ENCODE peak calls at places on chromosomes 1 and 21, in six cellular contexts. J is RWPE1, I is Calu3, U is endothelial cell, K is cardiac fibroblast, N is neural crest cell. B is an unnamed sample.

GRCh38 chr1:24109686-24110475 is 2.1 kb downstream of the MYOM3 start:
- DNase-seq in K (no peak), U (no peak), I (no peak), N (no peak), J (no peak), B (no peak)

GRCh38 chr1:22171951-22172715 is 29.2 kb upstream of the WNT4 start:
- DNase-seq in I (no peak), N (no peak), K (no peak), J (peak; percentile 62), U (no peak), B (no peak)

GRCh38 chr21:26832513-26832912 is 12.7 kb downstream of the ADAMTS1 start:
- DNase-seq in K (no peak), I (no peak), U (no peak), N (no peak), J (no peak), B (no peak)

GRCh38 chr1:26082020-26082350 is 14.6 kb upstream of the TRIM63 start:
- DNase-seq in U (no peak), K (no peak), I (no peak), N (no peak), J (no peak), B (no peak)

GRCh38 chr1:185314416-185314815 is 2.6 kb downstream of the IVNS1ABP start:
- DNase-seq in U (no peak), N (no peak), I (peak; percentile 15), J (no peak), K (peak; percentile 24), B (no peak)

GRCh38 chr1:223712856-223713494 is 636 bp downstream of the CAPN2 start:
- DNase-seq in K (no peak), I (peak; percentile 40), J (no peak), U (peak; percentile 24), N (no peak), B (peak; percentile 44)

GRCh38 chr1:41492341-41492848 is 7.9 kb upstream of the EDN2 start:
- DNase-seq in I (peak; percentile 65), J (no peak), U (peak; percentile 67), K (peak; percentile 65), N (no peak), B (no peak)

GRCh38 chr1:71908313-71908712 is 374.0 kb downstream of the NEGR1 start:
- DNase-seq in U (no peak), N (no peak), J (no peak), I (no peak), K (no peak), B (no peak)

GRCh38 chr1:220189750-220190347 is 82.4 kb downstream of the RAB3GAP2 start:
- DNase-seq in I (no peak), U (no peak), K (peak; percentile 60), N (no peak), J (peak; percentile 53), B (no peak)

GRCh38 chr1:241610056-241610815 is 29.9 kb downstream of the CHML start:
- DNase-seq in N (no peak), I (no peak), K (no peak), J (no peak), U (peak; percentile 22), B (no peak)

GRCh38 chr1:110570307-110570706 is 35.9 kb downstream of the KCNA2 start:
- DNase-seq in J (no peak), K (no peak), N (no peak), I (no peak), U (no peak), B (no peak)

GRCh38 chr21:32423320-32423719 is 10.8 kb downstream of the EVA1C start:
- DNase-seq in J (peak; percentile 29), K (peak; percentile 91), U (no peak), I (no peak), N (no peak), B (no peak)

GRCh38 chr1:14970115-14970798 is 183.3 kb upstream of the TMEM51 start:
- DNase-seq in U (no peak), I (peak; percentile 55), N (no peak), J (peak; percentile 91), K (peak; percentile 72), B (no peak)

GRCh38 chr1:33709780-33710713 is 153.8 kb upstream of the HMGB4 start:
- DNase-seq in J (no peak), K (peak; percentile 2), U (no peak), I (no peak), N (no peak), B (no peak)

GRCh38 chr1:62271932-62272728 is 47.1 kb downstream of the KANK4 start:
- DNase-seq in I (no peak), J (no peak), K (no peak), U (peak; percentile 28), N (no peak), B (no peak)

GRCh38 chr1:161989801-161990200 is 33.9 kb downstream of the OLFML2B start:
- DNase-seq in U (no peak), N (no peak), I (no peak), K (no peak), J (no peak), B (no peak)

GRCh38 chr1:11790880-11791715 is 14.7 kb downstream of the MTHFR start:
- DNase-seq in J (peak; percentile 52), N (no peak), I (peak; percentile 54), K (peak; percentile 90), U (no peak), B (no peak)

GRCh38 chr1:211474426-211474825 is 17.5 kb downstream of the RD3 start:
- DNase-seq in I (no peak), J (no peak), U (no peak), N (no peak), K (no peak), B (no peak)

GRCh38 chr1:83796409-83796808 is 202.5 kb downstream of the TTLL7 start:
- DNase-seq in U (no peak), J (no peak), K (no peak), I (no peak), N (no peak), B (no peak)

GRCh38 chr21:44300262-44300959 is 558 bp downstream of the PFKL start:
- DNase-seq in J (peak; percentile 67), N (peak; percentile 33), I (peak; percentile 67), K (peak; percentile 40), U (peak; percentile 57), B (peak; percentile 57)

GRCh38 chr1:18535391-18536210 is 54.9 kb downstream of the KLHDC7A start:
- DNase-seq in I (no peak), U (no peak), K (no peak), N (no peak), J (no peak), B (no peak)

GRCh38 chr1:228646717-228647522 is 88.4 kb upstream of the RHOU start:
- DNase-seq in J (peak; percentile 26), I (no peak), K (peak; percentile 63), U (no peak), N (no peak), B (peak; percentile 24)

GRCh38 chr1:93938461-93939145 is 29.4 kb upstream of the GCLM start:
- DNase-seq in J (no peak), K (no peak), N (no peak), I (no peak), U (no peak), B (no peak)

GRCh38 chr1:36397378-36398230 is at the start of gene LSM10:
- DNase-seq in U (peak; percentile 89), I (peak; percentile 93), J (peak; percentile 89), K (peak; percentile 94), N (peak; percentile 86), B (peak; percentile 85)

GRCh38 chr1:36401602-36402517 is 4.2 kb upstream of the LSM10 start:
- DNase-seq in J (no peak), N (no peak), I (no peak), K (no peak), U (no peak), B (no peak)

GRCh38 chr1:36400514-36400824 is 2.8 kb upstream of the LSM10 start:
- DNase-seq in N (no peak), I (no peak), J (no peak), K (no peak), U (no peak), B (no peak)

GRCh38 chr1:36398370-36398977 is 766 bp upstream of the LSM10 start:
- DNase-seq in U (no peak), I (no peak), N (no peak), K (no peak), J (no peak), B (no peak)

DNA sequence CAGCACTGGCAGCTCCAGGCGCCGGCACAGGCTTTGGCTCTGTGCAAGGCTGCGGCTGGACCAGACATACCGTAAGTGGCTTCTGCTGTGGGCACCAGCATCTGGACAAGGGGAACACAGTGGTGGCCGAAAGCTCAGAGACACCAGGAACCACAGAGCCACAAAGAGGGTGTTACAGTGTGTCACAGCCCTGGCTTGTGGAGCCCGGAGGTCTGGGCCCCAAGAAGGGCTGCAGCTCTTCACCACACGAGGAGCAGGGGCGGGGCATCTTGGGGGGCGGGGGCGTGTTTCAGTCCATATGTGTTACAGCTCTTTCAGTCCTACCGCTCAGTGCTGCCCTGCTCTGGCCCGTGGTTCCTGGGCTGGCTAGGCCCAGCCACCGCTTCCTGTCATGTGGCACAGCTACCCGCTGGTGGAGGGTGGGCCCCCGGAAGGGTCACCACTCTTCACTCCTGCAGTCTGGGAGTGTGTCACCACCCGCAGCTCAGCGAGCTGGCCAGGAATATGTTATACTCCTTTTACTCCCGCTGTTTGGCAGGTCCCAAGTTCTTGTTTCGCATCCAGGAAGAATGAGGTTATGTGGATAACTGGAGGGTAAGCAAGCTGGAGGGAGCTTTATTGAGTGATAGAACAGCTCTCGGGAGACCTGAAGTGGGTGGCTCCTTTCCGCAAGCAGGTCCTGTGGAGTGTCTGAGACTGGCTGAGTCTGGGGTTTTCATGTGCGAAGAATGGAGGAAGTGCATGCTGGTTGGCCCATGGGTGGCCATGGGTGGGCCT is 3.3 kb upstream of the LSM10 start:
- DNase-seq in U (peak; percentile 19), I (no peak), K (peak; percentile 66), N (peak; percentile 66), J (no peak), B (peak; percentile 70)
- TF ChIP-seq CTCF in U (no peak), I (no peak), K (no peak), N (no peak), J (no peak), B (no peak)

GRCh38 chr1:54510715-54511270 is 37.2 kb upstream of the ACOT11 start:
- DNase-seq in N (no peak), I (no peak), J (no peak), U (no peak), K (no peak), B (no peak)
- TF ChIP-seq CTCF in N (no peak), I (no peak), J (no peak), U (no peak), K (no peak), B (no peak)

DNA sequence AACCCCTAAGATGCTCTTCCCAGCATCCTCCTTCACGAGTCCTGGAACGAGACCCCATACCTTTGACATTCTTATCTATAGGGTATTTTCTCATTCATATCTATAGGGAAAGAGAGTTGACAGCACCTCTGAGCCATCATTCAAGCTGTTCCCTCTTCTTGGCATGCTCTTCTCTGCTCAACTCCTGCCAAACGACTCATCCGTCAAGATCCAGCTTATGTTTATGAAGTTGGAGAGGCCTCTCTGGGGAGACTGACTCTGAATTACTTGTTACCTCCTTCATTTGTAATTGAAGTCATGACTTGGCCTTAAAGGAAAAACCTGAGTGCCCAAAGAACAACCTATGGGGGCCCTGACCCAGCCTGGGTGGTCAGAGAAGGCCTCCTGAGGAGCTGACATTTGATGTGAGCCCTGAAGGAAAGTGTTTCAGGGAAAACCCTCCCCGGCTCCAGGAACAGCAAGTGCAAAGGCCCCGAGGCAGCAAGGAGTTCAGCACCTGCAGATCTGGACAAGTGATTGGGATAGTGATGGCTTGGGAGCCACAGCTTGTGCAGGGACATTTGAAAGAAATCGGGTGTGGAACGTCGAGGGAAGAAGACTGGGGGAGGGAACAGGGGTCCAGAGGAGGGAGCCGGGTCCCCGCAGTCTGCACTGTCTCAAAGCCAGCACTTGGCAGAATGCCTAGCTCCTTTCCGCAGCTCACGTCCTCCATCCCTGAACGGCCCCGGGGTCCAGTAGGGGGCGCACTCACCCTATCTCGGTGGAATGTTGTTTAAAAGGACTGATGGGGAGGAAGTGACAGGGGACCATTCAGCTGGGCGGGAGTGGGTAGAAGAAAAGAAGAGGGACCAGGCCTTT is 14.0 kb upstream of the CDA start:
- DNase-seq in I (peak; percentile 87), N (peak; percentile 72), K (peak; percentile 91), U (peak; percentile 81), J (peak; percentile 46), B (peak; percentile 51)
- TF ChIP-seq CTCF in I (peak; percentile 60), N (peak; percentile 76), K (peak; percentile 91), U (peak; percentile 70), J (peak; percentile 14), B (peak; percentile 22)

GRCh38 chr1:202207292-202207691 is 13.7 kb downstream of the LGR6 start:
- DNase-seq in K (peak; percentile 61), I (no peak), U (no peak), J (no peak), N (no peak), B (no peak)
- TF ChIP-seq CTCF in K (no peak), I (no peak), U (peak; percentile 27), J (peak; percentile 14), N (peak; percentile 27), B (no peak)

B was measured in natural killer cell.